ENCODE peak calls at places on chromosomes 3 and 15, in six cellular contexts. I, E, V, M, B and G are unnamed samples. For H3K4me1, the result is how much of the 10 kb centered on the place peaks cover.

GRCh38 chr3:119018690-119019463 is 15.8 kb downstream of the IGSF11 start:
- DNase-seq in V (no peak), I (no peak), M (no peak), B (no peak), E (no peak), G (no peak)

GRCh38 chr3:172181936-172182708 is 142.7 kb downstream of the FNDC3B start:
- DNase-seq in E (no peak), I (peak), V (no peak), M (no peak), B (no peak), G (no peak)

GRCh38 chr3:123644358-123644757 is 59.5 kb upstream of the HACD2 start:
- DNase-seq in B (no peak), V (no peak), M (no peak), I (no peak), E (no peak), G (no peak)

GRCh38 chr3:72862314-72863090 is 14.3 kb upstream of the SHQ1 start:
- DNase-seq in E (no peak), M (no peak), I (no peak), V (no peak), B (peak), G (no peak)

GRCh38 chr15:36558921-36559320 is 20.5 kb upstream of the CDIN1 start:
- DNase-seq in V (no peak), M (no peak), B (no peak), E (no peak), I (no peak), G (no peak)

GRCh38 chr3:3499012-3499411 is 300.2 kb upstream of the LRRN1 start:
- DNase-seq in V (no peak), M (no peak), E (no peak), I (no peak), B (no peak), G (no peak)

GRCh38 chr3:114939920-114940319 is 207.2 kb downstream of the ZBTB20 start:
- DNase-seq in E (no peak), V (no peak), M (no peak), B (no peak), I (no peak), G (no peak)

GRCh38 chr3:172246107-172246870 is 202.0 kb downstream of the GHSR start:
- DNase-seq in M (no peak), B (no peak), V (no peak), E (no peak), I (no peak), G (no peak)

GRCh38 chr3:116896116-116896515 is 186.5 kb downstream of the TUSC7 start:
- DNase-seq in I (no peak), M (no peak), V (no peak), B (no peak), E (no peak), G (no peak)

DNA sequence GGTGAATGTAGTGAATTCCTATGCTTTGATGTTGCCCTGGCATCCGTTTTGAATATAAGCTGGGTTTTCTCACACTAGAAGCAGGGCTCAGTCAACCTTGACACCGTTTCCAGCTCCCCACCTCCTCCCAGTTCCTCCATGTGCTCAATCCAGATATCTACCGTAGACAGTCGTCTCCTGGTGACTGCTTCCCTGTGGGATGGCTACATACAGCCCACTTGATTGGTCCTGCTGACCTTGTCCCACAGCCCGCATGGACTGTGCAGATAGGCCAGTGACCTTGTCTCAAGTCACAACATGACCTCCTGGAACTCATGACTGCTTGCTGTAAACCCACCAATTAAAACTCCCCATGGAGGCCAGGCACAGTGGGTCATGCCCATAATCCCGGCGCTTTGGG is 8.1 kb downstream of the SEMA7A start:
- DNase-seq in M (no peak), V (no peak), B (no peak), I (no peak), E (no peak), G (no peak)
- H3K4me1 ChIP-seq in M (under half), V (under half), B (under half), I (under half), E (half or more), G (under half)

GRCh38 chr3:154765241-154765640 is 314.9 kb upstream of the MME start:
- DNase-seq in M (no peak), E (no peak), V (no peak), I (no peak), B (no peak), G (no peak)
- H3K4me3 ChIP-seq in M (no peak), E (no peak), V (no peak), I (no peak), B (no peak), G (no peak)

GRCh38 chr15:66789029-66790025 is 87.3 kb downstream of the SMAD6 start:
- DNase-seq in I (peak), B (no peak), E (no peak), M (no peak), V (no peak), G (no peak)
- TF ChIP-seq CTCF in I (peak), B (no peak), E (peak), M (peak), V (no peak), G (no peak)

GRCh38 chr3:38153986-38154608 is 11.2 kb upstream of the OXSR1 start:
- DNase-seq in I (peak), M (no peak), V (no peak), E (no peak), B (no peak), G (no peak)
- H3K4me1 ChIP-seq in I (under half), M (under half), V (under half), E (half or more), B (under half), G (under half)

GRCh38 chr3:30311781-30312180 is 294.6 kb upstream of the TGFBR2 start:
- DNase-seq in E (no peak), B (no peak), M (peak), V (no peak), I (no peak), G (no peak)
- H3K4me3 ChIP-seq in E (no peak), B (no peak), M (no peak), V (no peak), I (no peak), G (no peak)

DNA sequence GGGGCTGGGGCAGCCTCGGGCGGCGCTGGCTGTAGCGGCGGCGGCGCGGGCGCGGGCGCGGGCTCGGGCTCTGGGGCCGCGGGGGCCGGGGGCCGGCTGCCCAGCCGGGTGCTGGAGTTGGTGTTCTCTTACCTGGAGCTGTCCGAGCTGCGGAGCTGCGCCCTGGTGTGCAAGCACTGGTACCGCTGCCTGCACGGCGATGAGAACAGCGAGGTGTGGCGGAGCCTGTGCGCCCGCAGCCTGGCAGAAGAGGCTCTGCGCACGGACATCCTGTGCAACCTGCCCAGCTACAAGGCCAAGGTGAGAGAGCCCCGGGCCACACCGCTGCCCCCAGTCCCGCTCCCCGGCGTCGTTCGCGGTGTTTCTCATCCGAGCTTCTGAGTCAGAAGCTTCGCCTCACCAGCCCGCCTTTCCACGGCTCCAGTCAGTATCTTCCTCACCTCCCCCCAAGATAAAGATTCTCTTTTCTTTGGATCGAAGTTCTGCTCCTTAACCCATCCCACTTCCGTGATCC is 600 bp downstream of the FBXO45 start:
- DNase-seq in I (peak), M (peak), V (no peak), B (peak), E (peak), G (no peak)
- TF ChIP-seq CTCF in I (no peak), M (no peak), V (no peak), B (no peak), E (no peak), G (no peak)

DNA sequence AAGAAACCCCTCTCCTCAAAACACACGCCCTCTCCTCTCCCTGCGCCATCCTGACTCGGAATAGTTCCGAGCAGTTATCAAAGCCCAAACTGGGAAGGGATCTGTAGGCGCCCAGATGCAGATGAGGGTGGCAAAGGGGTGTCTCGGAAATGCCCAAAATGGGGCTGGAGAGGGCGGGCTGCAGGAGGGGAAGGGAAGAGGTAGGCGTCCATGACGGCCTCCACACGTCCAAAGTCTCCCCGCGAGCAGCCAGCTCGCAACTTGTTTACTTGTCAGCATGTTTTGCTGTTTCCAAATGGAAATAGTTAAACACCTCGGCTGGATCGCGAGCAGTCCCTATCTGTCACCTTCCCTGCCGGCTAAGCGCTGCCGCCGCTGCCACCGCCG is 1.4 kb downstream of the NTRK3 start:
- DNase-seq in M (no peak), B (no peak), V (no peak), I (no peak), E (no peak), G (no peak)
- H3K4me1 ChIP-seq in M (under half), B (under half), V (under half), I (under half), E (under half), G (under half)

DNA sequence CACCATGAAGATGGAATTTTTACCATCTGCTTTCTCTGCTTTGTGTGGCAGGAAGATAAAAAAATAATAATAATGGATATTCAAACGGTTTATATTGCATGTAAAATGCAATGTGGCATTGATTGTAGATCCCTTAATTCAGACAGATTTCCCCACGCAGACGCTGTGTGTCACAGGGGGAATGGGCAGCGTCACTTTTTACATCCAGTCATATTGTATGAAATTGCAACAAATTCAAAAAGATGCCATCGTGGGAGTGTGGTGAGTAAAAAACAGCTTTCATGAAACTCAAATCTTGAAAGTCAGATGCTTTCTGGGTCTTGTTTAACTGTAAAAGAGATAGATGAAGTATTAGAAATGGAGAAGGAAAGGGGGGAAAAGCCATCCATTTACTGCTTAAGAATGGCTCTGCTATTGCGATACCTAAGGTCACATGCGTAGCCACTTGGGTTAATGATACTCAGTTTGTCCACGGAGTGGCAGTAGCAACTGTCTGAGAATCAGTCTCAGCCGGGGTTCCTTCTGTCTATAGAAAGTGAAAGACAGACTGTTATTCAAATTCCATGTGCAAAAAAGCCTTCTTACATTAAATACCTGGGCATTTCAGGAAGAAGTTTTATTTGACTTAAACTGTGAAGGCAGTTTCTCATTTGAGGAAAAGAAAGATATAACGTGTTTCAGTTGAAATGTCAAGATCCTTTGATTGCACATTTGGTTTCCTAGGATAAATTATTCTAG is 28.5 kb downstream of the BTD start:
- DNase-seq in M (peak), I (peak), V (peak), B (peak), E (no peak), G (no peak)
- H3K4me3 ChIP-seq in M (peak), I (peak), V (no peak), B (peak), E (no peak), G (peak)

GRCh38 chr3:30319713-30320112 is 286.7 kb upstream of the TGFBR2 start:
- DNase-seq in M (peak), I (peak), B (peak), V (peak), E (no peak), G (no peak)
- TF ChIP-seq CTCF in M (peak), I (peak), B (peak), V (peak), E (peak), G (no peak)

DNA sequence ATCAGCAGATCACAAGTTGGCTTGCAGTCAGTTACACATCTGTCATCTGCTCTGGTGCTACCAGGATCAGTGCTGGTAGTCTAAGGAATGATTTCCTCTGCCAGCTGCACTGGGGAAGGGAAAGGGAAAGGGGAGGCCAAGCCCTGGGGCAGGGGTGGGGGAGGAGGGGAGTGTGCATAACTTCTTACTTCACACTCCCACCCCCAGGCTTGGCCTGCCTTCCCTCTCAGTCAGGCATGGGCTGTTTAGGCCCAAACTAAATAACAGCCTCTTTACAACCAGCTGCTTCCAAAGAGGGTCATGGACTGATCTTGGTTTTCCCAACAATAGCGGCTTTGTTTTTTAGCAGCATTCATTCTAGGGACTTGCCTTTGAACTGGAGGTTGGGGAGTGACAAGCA is 86.1 kb upstream of the PSMD6 start:
- DNase-seq in E (no peak), V (peak), M (peak), I (no peak), B (no peak), G (no peak)
- H3K4me1 ChIP-seq in E (under half), V (under half), M (under half), I (under half), B (under half), G (under half)